ENCODE peak calls at places on chromosomes 7 and 10, in ten cellular contexts. S, R, D, E, O, T, U, N, W and F are unnamed samples.

GRCh38 chr10:60252688-60253087 is 137.0 kb downstream of the ANK3 start:
- DNase-seq in S (no peak), R (no peak), D (no peak), E (no peak), O (no peak), T (no peak), U (no peak), N (no peak), W (no peak), F (no peak)

GRCh38 chr7:1787681-1788235 is 117.7 kb downstream of the ELFN1 start:
- DNase-seq in S (no peak), R (no peak), D (no peak), E (no peak), O (no peak), T (no peak), U (no peak), N (no peak), W (no peak), F (no peak)

GRCh38 chr7:32406386-32406785 is 83.8 kb downstream of the LSM5 start:
- DNase-seq in S (no peak), R (no peak), D (no peak), E (no peak), O (no peak), T (no peak), U (no peak), N (no peak), W (no peak), F (no peak)

GRCh38 chr10:35335718-35336083 is 608 bp upstream of the CCNY start:
- DNase-seq in S (peak), R (peak), D (peak), E (no peak), O (peak), T (no peak), U (no peak), N (no peak), W (no peak), F (peak)

GRCh38 chr10:22833353-22833752 is 94.5 kb upstream of the ARMC3 start:
- DNase-seq in S (no peak), R (no peak), D (no peak), E (no peak), O (no peak), T (no peak), U (no peak), N (no peak), W (no peak), F (no peak)

GRCh38 chr10:129417882-129418281 is 49.2 kb upstream of the MGMT start:
- DNase-seq in S (no peak), R (no peak), D (peak), E (no peak), O (no peak), T (peak), U (peak), N (no peak), W (no peak), F (no peak)

GRCh38 chr10:72173267-72173634 is 42.6 kb upstream of the ANAPC16 start:
- DNase-seq in S (no peak), R (no peak), D (no peak), E (no peak), O (no peak), T (no peak), U (no peak), N (no peak), W (no peak), F (no peak)

GRCh38 chr10:90447836-90448235 is 410.0 kb downstream of the HTR7 start:
- DNase-seq in S (no peak), R (no peak), D (no peak), E (no peak), O (no peak), T (no peak), U (peak), N (no peak), W (no peak), F (no peak)